ENCODE peak calls at places on chromosomes 5 and 9, in seven cellular contexts. M, P, O, U, A, G and Z are unnamed samples.
A peak's percentile ranks its signal among the peaks of the same experiment; 100 is the strongest.

GRCh38 chr9:76818271-76818670 is 54.0 kb downstream of the PCA3 start:
- DNase-seq in M (peak; percentile 99), P (no peak), O (no peak), U (peak; percentile 98), A (peak; percentile 98), G (peak; percentile 92), Z (no peak)

GRCh38 chr5:175325681-175326080 is 118.3 kb downstream of the DRD1 start:
- DNase-seq in M (no peak), P (no peak), O (no peak), U (no peak), A (peak; percentile 2), G (peak; percentile 49), Z (no peak)

GRCh38 chr5:59069438-59070079 is 486.7 kb downstream of the RAB3C start:
- DNase-seq in M (peak; percentile 100), P (no peak), O (no peak), U (peak; percentile 94), A (peak; percentile 92), G (peak; percentile 69), Z (no peak)

GRCh38 chr9:20317701-20318100 is 304.6 kb downstream of the MLLT3 start:
- DNase-seq in M (no peak), P (no peak), O (no peak), U (no peak), A (no peak), G (no peak), Z (no peak)

GRCh38 chr9:69758981-69759477 is 782 bp downstream of the PTAR1 start:
- DNase-seq in M (peak; percentile 23), P (no peak), O (no peak), U (no peak), A (peak; percentile 57), G (no peak), Z (no peak)

GRCh38 chr9:91127653-91128052 is 234.1 kb downstream of the AUH start:
- DNase-seq in M (peak; percentile 68), P (no peak), O (no peak), U (peak; percentile 67), A (peak; percentile 40), G (no peak), Z (no peak)

GRCh38 chr5:135339189-135339588 is 59.8 kb downstream of the MACROH2A1 start:
- DNase-seq in M (no peak), P (no peak), O (peak; percentile 67), U (no peak), A (no peak), G (no peak), Z (no peak)

GRCh38 chr9:116737137-116737546 is 50.0 kb downstream of the TRIM32 start:
- DNase-seq in M (peak; percentile 68), P (peak; percentile 13), O (peak; percentile 83), U (peak; percentile 85), A (peak; percentile 60), G (peak; percentile 13), Z (peak; percentile 23)

GRCh38 chr5:62486672-62487071 is 74.1 kb downstream of the IPO11 start:
- DNase-seq in M (no peak), P (no peak), O (no peak), U (no peak), A (no peak), G (no peak), Z (no peak)

GRCh38 chr9:116112236-116112635 is 41.4 kb upstream of the PAPPA start:
- DNase-seq in M (peak; percentile 51), P (no peak), O (no peak), U (peak; percentile 59), A (peak; percentile 39), G (no peak), Z (no peak)

GRCh38 chr5:85670417-85670816 is 947.3 kb upstream of the COX7C start:
- DNase-seq in M (no peak), P (no peak), O (no peak), U (no peak), A (no peak), G (no peak), Z (no peak)

GRCh38 chr5:174801798-174802197 is 77.4 kb downstream of the MSX2 start:
- DNase-seq in M (peak; percentile 57), P (no peak), O (no peak), U (peak; percentile 30), A (peak; percentile 28), G (no peak), Z (no peak)

GRCh38 chr9:137441289-137441934 is at the start of gene ENTPD8:
- DNase-seq in M (no peak), P (no peak), O (no peak), U (no peak), A (no peak), G (no peak), Z (no peak)

GRCh38 chr9:127168756-127169506 is 46.5 kb upstream of the ANGPTL2 start:
- DNase-seq in M (no peak), P (no peak), O (no peak), U (no peak), A (peak; percentile 65), G (no peak), Z (no peak)

GRCh38 chr5:44679200-44679599 is 129.5 kb upstream of the MRPS30 start:
- DNase-seq in M (no peak), P (no peak), O (no peak), U (no peak), A (no peak), G (no peak), Z (no peak)

GRCh38 chr5:177966009-177966838 is 29.8 kb downstream of the PROP1 start:
- DNase-seq in M (no peak), P (no peak), O (peak; percentile 62), U (no peak), A (no peak), G (no peak), Z (no peak)

GRCh38 chr5:178326054-178326715 is 93.6 kb upstream of the PHYKPL start:
- DNase-seq in M (no peak), P (no peak), O (no peak), U (peak; percentile 9), A (no peak), G (no peak), Z (no peak)

GRCh38 chr5:9174446-9174845 is 371.4 kb downstream of the SEMA5A start:
- DNase-seq in M (peak; percentile 62), P (no peak), O (no peak), U (peak; percentile 73), A (no peak), G (no peak), Z (no peak)

GRCh38 chr5:176415240-176416122 is 858 bp downstream of the CLTB start:
- DNase-seq in M (peak; percentile 54), P (no peak), O (peak; percentile 84), U (peak; percentile 87), A (peak; percentile 43), G (no peak), Z (no peak)

GRCh38 chr5:69493235-69493925 is 790 bp downstream of the OCLN start:
- DNase-seq in M (peak; percentile 16), P (no peak), O (no peak), U (peak; percentile 63), A (no peak), G (no peak), Z (peak; percentile 15)

GRCh38 chr9:116466289-116467012 is 220.7 kb upstream of the TRIM32 start:
- DNase-seq in M (no peak), P (no peak), O (no peak), U (no peak), A (no peak), G (no peak), Z (no peak)

GRCh38 chr9:119036969-119037368 is 332.3 kb downstream of the BRINP1 start:
- DNase-seq in M (no peak), P (no peak), O (no peak), U (no peak), A (no peak), G (no peak), Z (no peak)
- TF ChIP-seq CTCF in M (no peak), P (no peak), O (no peak), U (no peak), A (no peak), G (no peak), Z (no peak)

DNA sequence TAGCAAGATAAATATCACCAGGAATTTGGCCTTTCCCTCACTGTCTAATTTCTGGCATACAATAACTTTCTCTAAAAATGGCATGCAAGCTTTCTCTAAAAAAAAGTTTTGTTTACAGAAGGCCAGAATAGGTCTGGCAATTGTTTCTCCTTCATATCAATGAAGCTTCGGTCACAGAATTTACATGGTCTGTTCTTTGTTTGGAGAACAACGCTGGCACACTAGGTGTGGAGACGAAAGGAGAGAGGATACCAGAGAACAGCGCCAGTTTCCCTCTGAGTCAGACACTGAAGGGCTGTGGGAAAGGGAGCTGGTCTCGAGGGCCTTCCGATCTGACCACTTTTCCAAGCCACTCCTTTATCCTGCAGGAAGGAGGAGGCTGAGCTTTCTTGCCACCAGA is 60.1 kb upstream of the ITGA1 start:
- DNase-seq in M (peak; percentile 82), P (no peak), O (no peak), U (peak; percentile 68), A (peak; percentile 56), G (peak; percentile 33), Z (no peak)
- TF ChIP-seq CTCF in M (no peak), P (no peak), O (no peak), U (no peak), A (no peak), G (no peak), Z (no peak)

DNA sequence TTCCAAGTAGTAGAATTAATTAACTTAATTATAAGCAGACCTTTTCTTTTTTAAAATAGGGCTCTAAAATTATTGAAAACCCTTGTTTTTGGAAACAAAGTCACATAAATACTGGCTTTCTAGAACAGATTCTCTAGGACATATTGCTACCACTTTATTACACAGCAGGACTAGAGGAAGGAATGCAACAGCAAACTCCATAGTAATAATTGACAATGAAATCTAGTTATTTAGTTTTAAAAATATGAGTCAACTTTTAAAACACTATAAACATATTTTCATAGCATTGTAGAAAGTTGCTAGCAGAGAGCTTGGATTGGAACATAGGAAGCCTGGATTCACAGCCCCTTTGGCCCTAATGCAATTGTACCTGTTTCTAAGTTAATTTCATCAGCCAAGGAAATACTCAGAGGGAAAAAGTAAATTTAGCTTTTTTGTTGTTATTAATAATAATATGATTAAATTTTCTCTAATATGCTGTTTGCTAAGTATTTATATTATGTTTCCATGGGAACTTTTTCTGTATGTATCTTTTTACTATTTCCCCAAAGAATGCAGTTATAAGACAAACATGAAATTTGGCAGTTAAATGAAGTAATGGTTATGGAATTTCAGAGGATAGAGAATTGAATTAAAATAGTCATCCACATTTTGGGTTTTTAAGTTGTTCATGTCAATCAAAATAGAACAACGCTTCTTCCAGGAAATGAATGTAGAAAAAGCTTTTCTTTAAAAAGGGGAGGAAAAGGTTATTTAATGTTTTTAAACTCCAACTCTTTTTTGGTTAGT is 45.6 kb downstream of the VCAN start:
- DNase-seq in M (no peak), P (no peak), O (no peak), U (peak; percentile 28), A (peak; percentile 34), G (no peak), Z (no peak)
- TF ChIP-seq CTCF in M (peak; percentile 26), P (no peak), O (no peak), U (peak; percentile 18), A (peak; percentile 19), G (peak; percentile 21), Z (no peak)

GRCh38 chr5:157265714-157266285 is at the start of gene CYFIP2:
- DNase-seq in M (no peak), P (peak; percentile 84), O (no peak), U (peak; percentile 71), A (no peak), G (no peak), Z (peak; percentile 76)
- TF ChIP-seq CTCF in M (no peak), P (no peak), O (no peak), U (no peak), A (no peak), G (no peak), Z (no peak)